ENCODE peak calls at places on chromosome 1, in ten cellular contexts. O is heart left ventricle, U is esophagus muscularis mucosa, N is tibial nerve, X is ovary, W is adrenal gland, P is endothelial cell of umbilical vein, Y is stomach, R is breast epithelium, F is A549. Z is an unnamed sample.
A peak's percentile ranks its signal among the peaks of the same experiment; 100 is the strongest.

GRCh38 chr1:213070399-213070798 is 19.4 kb downstream of the RPS6KC1 start:
- DNase-seq in O (no peak), U (no peak), N (no peak), X (no peak), W (peak; percentile 59), P (peak; percentile 57), Y (peak; percentile 46), R (no peak), F (no peak), Z (no peak)

GRCh38 chr1:190464686-190465085 is 13.0 kb downstream of the BRINP3 start:
- DNase-seq in O (no peak), U (no peak), N (no peak), X (no peak), W (no peak), P (no peak), Y (no peak), R (no peak), F (no peak), Z (no peak)

GRCh38 chr1:17597651-17598050 is 58.2 kb downstream of the ARHGEF10L start:
- DNase-seq in O (no peak), U (no peak), N (no peak), X (no peak), W (no peak), P (no peak), Y (no peak), R (no peak), F (no peak), Z (no peak)

GRCh38 chr1:202934755-202935154 is 7.7 kb upstream of the KLHL12 start:
- DNase-seq in O (no peak), U (no peak), N (no peak), X (no peak), W (no peak), P (no peak), Y (no peak), R (no peak), F (no peak), Z (no peak)

GRCh38 chr1:62159940-62160348 is 34.7 kb upstream of the L1TD1 start:
- DNase-seq in O (no peak), U (no peak), N (no peak), X (no peak), W (no peak), P (no peak), Y (no peak), R (no peak), F (no peak), Z (no peak)

GRCh38 chr1:9612162-9612845 is 23.6 kb downstream of the TMEM201 start:
- DNase-seq in O (no peak), U (no peak), N (no peak), X (no peak), W (no peak), P (no peak), Y (no peak), R (no peak), F (no peak), Z (no peak)

GRCh38 chr1:61641578-61642336 is 83.2 kb downstream of the TM2D1 start:
- DNase-seq in O (peak; percentile 76), U (peak; percentile 95), N (peak; percentile 76), X (peak; percentile 79), W (peak; percentile 79), P (peak; percentile 75), Y (peak; percentile 76), R (peak; percentile 59), F (peak; percentile 71), Z (peak; percentile 80)

GRCh38 chr1:219350621-219351020 is 176.9 kb downstream of the LYPLAL1 start:
- DNase-seq in O (no peak), U (no peak), N (no peak), X (no peak), W (no peak), P (no peak), Y (no peak), R (no peak), F (no peak), Z (no peak)

DNA sequence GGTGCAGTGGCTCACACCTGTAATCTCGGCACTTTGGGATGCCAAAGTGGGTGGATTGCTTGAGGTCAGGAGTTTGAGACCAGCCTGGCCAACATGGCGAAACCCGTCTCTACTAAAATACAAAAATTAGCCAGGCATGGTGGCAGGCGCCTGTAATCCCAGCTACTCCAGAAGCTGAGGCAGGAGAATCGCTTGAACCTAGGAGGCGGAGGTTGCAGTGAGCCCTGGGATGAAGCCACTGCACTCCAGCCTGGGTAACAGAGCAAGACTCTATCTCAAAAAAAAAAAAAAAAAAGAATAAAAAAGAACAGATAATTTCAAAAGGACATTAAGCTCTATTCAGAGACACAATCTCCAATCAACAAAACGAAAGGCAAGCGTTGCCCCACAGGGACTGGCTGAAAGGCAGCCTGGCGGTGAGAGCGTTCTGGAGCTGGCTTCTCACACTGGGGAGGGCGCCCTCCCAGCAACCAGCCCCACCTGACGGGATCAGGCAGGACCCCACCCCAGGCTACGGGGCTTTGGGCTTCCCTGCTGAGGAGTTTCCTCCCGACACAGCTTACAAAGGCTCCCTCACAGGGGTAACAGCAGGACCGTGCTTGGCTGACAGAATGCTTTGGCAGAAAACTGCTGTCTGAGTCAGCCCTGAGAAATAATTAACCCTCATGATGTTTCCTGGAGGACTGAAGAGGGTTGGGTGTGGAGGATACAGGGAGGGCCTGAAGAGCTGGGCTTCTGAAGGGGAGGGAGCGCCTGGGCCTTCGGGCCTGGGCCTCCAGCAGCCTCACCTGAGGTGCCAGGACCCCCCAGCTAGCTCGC is 31.1 kb upstream of the SRP9 start:
- DNase-seq in O (peak; percentile 85), U (peak; percentile 94), N (peak; percentile 55), X (peak; percentile 78), W (peak; percentile 79), P (peak; percentile 87), Y (peak; percentile 75), R (peak; percentile 67), F (peak; percentile 88), Z (peak; percentile 50)
- H3K4me3 ChIP-seq in O (peak overlapping the region; percentile 37), U (peak overlapping the region; percentile 50), N (peak overlapping the region; percentile 54), X (peak overlapping the region; percentile 53), W (peak overlapping the region; percentile 48), P (peak overlapping the region; percentile 34), Y (peak overlapping the region; percentile 42), R (peak overlapping the region; percentile 48), F (peak overlapping the region; percentile 35), Z (no peak overlapping the region)

DNA sequence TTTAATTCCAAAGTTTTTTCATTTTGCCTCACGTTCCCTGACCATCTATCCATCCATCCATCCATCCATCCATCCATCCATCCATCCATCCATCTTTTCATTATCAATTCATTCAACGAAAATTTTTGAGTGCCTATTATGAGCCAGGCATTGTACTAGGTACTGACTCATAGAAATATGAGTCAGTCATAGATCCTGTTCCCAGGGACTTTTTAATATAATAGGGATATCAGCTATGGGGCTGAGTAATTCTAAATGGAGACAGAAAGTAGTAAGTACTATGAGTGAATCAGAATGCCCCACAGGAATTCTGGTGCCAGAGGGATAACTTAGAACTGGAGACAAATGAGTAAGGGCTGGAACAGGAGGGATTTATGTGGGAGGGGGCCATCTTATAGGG is 49.8 kb upstream of the GNG12 start:
- DNase-seq in O (no peak), U (no peak), N (no peak), X (no peak), W (no peak), P (peak; percentile 81), Y (no peak), R (no peak), F (peak; percentile 27), Z (no peak)
- TF ChIP-seq CTCF in O (no peak), U (no peak), N (no peak), X (no peak), W (no peak), P (no peak), Y (no peak), R (no peak), F (no peak), Z (no peak)

DNA sequence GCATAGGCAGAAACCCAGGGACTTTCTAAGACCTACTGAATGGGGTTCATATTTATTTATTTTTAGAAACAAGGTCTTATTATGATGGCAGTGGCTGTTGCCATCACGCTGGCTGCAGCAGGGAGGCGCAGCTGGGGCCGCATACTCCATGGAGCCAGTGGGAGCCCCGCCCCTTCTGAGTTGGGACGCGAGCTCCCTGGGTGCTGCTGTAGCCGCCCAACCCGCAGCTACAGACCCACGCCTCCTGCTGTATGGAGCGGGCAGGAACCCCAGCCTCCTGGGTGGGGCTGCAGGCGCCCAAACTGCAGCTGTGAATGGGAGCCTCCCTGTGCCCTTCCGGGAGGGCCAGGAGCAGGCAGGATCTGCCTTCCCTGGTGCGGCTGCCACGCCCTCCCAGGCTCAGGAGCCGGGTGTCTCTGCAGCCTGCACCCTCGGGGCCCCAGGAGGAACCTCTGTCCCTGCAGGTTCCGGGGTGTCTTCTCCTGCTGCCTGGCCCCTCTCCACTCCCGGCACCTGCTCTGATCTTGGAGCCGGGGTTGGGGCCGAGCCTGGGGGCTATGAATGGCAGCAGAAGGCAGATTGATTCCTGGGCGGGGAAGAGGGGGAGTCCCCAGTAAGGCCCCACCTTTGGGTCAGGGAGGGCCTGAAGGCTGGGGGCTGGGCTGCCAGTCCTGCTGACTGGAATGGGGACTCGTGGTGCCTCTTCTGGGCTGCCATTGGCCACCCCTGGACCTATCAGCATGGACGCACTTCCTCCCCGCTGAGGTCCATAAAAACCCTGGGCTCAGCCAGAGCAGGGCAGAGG is 66.5 kb upstream of the LRRN2 start:
- DNase-seq in O (no peak), U (no peak), N (no peak), X (no peak), W (no peak), P (no peak), Y (no peak), R (no peak), F (peak; percentile 46), Z (peak; percentile 23)
- TF ChIP-seq POLR2A in O (no peak), U (no peak), N (no peak), X (no peak), W (no peak), P (no peak), Y (no peak), R (no peak), F (peak; percentile 23), Z (no peak)

GRCh38 chr1:22052115-22053017 is at the start of gene CDC42:
- DNase-seq in O (peak; percentile 98), U (peak; percentile 98), N (peak; percentile 94), X (peak; percentile 96), W (peak; percentile 98), P (peak; percentile 94), Y (peak; percentile 98), R (peak; percentile 98), F (peak; percentile 61), Z (peak; percentile 99)

GRCh38 chr1:22053018-22053860 is 730 bp downstream of the CDC42 start:
- DNase-seq in O (peak; percentile 75), U (no peak), N (no peak), X (peak; percentile 62), W (peak; percentile 72), P (peak; percentile 79), Y (peak; percentile 66), R (peak; percentile 53), F (no peak), Z (no peak)

GRCh38 chr1:22053861-22054770 is 1.6 kb downstream of the CDC42 start:
- DNase-seq in O (no peak), U (no peak), N (no peak), X (no peak), W (no peak), P (no peak), Y (no peak), R (no peak), F (no peak), Z (peak; percentile 76)

GRCh38 chr1:22050330-22050729 is 2.2 kb upstream of the CDC42 start:
- DNase-seq in O (no peak), U (no peak), N (no peak), X (no peak), W (no peak), P (no peak), Y (no peak), R (no peak), F (no peak), Z (no peak)

DNA sequence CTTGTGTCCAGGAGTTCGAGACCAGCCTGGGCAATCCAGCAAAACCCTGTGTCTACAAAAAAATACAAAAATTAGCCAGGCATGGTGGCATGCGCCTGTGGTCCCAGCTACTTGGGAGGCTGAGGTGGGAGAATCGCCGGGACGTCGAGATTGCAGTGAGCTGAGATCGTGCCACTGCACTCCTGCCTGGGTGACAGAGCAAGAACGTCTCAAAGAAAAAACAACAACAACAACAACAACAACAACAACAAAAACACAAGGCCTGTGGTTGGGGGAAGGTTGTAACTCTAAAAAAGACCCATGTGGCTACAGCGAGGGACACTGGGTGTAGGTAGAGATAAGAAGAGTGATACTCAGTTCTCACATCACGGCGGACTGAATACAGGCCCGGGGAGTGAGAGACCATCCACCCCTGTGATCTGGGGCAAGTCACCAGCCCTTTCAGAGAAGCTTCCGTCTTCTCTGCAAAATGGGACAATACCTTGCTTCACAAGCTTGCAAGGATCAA is 848 bp upstream of the CDC42 start:
- DNase-seq in O (no peak), U (no peak), N (no peak), X (no peak), W (no peak), P (no peak), Y (no peak), R (no peak), F (no peak), Z (no peak)
- H3K4me3 ChIP-seq in O (no peak overlapping the region), U (no peak overlapping the region), N (no peak overlapping the region), X (no peak overlapping the region), W (no peak overlapping the region), P (no peak overlapping the region), Y (no peak overlapping the region), R (no peak overlapping the region), F (peak overlapping the region; percentile 100), Z (no peak overlapping the region)

Z was measured in lower leg skin.